ENCODE peak calls at places on chromosome 3, in seven cellular contexts. X, R, S, K, V, B and U are unnamed samples. For H3K9me3, the result is how much of the 10 kb centered on the place peaks cover.

GRCh38 chr3:156816091-156816793 is 9.9 kb upstream of the LEKR1 start:
- DNase-seq in X (peak), R (peak), S (no peak), K (peak), V (no peak), B (peak), U (peak)

GRCh38 chr3:39506863-39507262 is 39.4 kb downstream of the MOBP start:
- DNase-seq in X (no peak), R (no peak), S (no peak), K (no peak), V (no peak), B (no peak), U (no peak)

GRCh38 chr3:39809995-39810595 is 686 bp downstream of the MYRIP start:
- DNase-seq in X (no peak), R (no peak), S (no peak), K (no peak), V (no peak), B (no peak), U (no peak)

GRCh38 chr3:160401301-160402095 is 2.0 kb downstream of the SMC4 start:
- DNase-seq in X (no peak), R (peak), S (no peak), K (no peak), V (no peak), B (peak), U (peak)

GRCh38 chr3:33860355-33861047 is 62.1 kb downstream of the PDCD6IP start:
- DNase-seq in X (no peak), R (no peak), S (no peak), K (no peak), V (no peak), B (no peak), U (no peak)

GRCh38 chr3:64352596-64352989 is 127.3 kb upstream of the PRICKLE2 start:
- DNase-seq in X (no peak), R (no peak), S (no peak), K (no peak), V (no peak), B (no peak), U (no peak)

GRCh38 chr3:71488882-71489281 is 94.6 kb downstream of the FOXP1 start:
- DNase-seq in X (no peak), R (no peak), S (no peak), K (no peak), V (no peak), B (no peak), U (no peak)

GRCh38 chr3:60809857-60810256 is 441.4 kb downstream of the FHIT start:
- DNase-seq in X (no peak), R (no peak), S (no peak), K (no peak), V (no peak), B (no peak), U (no peak)

GRCh38 chr3:126858887-126859286 is 124.0 kb upstream of the PLXNA1 start:
- DNase-seq in X (no peak), R (peak), S (no peak), K (no peak), V (no peak), B (no peak), U (no peak)

GRCh38 chr3:11523793-11524160 is 119.9 kb downstream of the VGLL4 start:
- DNase-seq in X (no peak), R (no peak), S (no peak), K (no peak), V (no peak), B (no peak), U (no peak)

GRCh38 chr3:104291437-104291851 is 1075.3 kb upstream of the ALCAM start:
- DNase-seq in X (no peak), R (no peak), S (no peak), K (no peak), V (no peak), B (no peak), U (no peak)

GRCh38 chr3:73827204-73827603 is 202.5 kb upstream of the PDZRN3 start:
- DNase-seq in X (peak), R (no peak), S (no peak), K (no peak), V (no peak), B (no peak), U (no peak)

GRCh38 chr3:16140894-16141285 is 33.6 kb upstream of the GALNT15 start:
- DNase-seq in X (no peak), R (no peak), S (no peak), K (no peak), V (no peak), B (no peak), U (no peak)

GRCh38 chr3:16146015-16146730 is 28.3 kb upstream of the GALNT15 start:
- DNase-seq in X (no peak), R (no peak), S (no peak), K (no peak), V (no peak), B (no peak), U (no peak)

GRCh38 chr3:16145176-16145575 is 29.3 kb upstream of the GALNT15 start:
- DNase-seq in X (no peak), R (no peak), S (no peak), K (no peak), V (no peak), B (no peak), U (no peak)

GRCh38 chr3:16142350-16143050 is 32.0 kb upstream of the GALNT15 start:
- DNase-seq in X (no peak), R (no peak), S (no peak), K (no peak), V (no peak), B (no peak), U (no peak)

GRCh38 chr3:16143870-16144568 is 30.5 kb upstream of the GALNT15 start:
- DNase-seq in X (no peak), R (no peak), S (no peak), K (no peak), V (no peak), B (no peak), U (no peak)
- H3K9me3 ChIP-seq in X (under half), R (under half), S (under half), K (under half), V (under half), B (under half), U (under half)

DNA sequence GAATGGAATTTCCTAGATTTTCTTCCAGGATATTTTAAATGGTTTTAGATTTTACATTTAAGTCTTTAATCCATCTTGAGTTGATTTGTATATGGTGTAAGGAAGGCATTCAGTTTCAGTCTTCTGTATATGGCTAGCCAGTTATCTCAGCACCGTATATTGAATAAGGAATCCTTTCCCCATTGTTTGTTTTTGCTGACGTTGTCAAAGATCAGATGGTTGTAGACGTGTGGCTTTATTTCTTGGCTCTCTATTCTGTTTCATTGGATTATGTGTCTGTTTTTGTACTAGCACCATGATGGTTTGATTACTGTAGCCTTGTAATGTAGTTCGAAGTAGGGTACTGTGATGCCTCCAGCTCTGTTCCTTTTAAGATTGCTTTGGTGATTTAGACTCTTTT is 325.7 kb upstream of the EPHA6 start:
- DNase-seq in X (no peak), R (no peak), S (no peak), K (no peak), V (no peak), B (no peak), U (no peak)
- H3K9me3 ChIP-seq in X (under half), R (under half), S (under half), K (under half), V (under half), B (under half), U (under half)

GRCh38 chr3:38471260-38471857 is 17.7 kb downstream of the ACVR2B start:
- DNase-seq in X (no peak), R (no peak), S (no peak), K (no peak), V (no peak), B (no peak), U (no peak)
- H3K9me3 ChIP-seq in X (under half), R (under half), S (under half), K (under half), V (under half), B (under half), U (under half)

GRCh38 chr3:169399068-169399467 is 264.4 kb downstream of the MECOM start:
- DNase-seq in X (no peak), R (no peak), S (no peak), K (no peak), V (no peak), B (no peak), U (no peak)
- H3K9me3 ChIP-seq in X (under half), R (under half), S (under half), K (under half), V (under half), B (under half), U (under half)

GRCh38 chr3:38168988-38169363 is 3.6 kb downstream of the OXSR1 start:
- DNase-seq in X (no peak), R (peak), S (no peak), K (no peak), V (no peak), B (no peak), U (no peak)

GRCh38 chr3:38164966-38165721 is at the start of gene OXSR1:
- DNase-seq in X (peak), R (peak), S (peak), K (peak), V (peak), B (peak), U (peak)

GRCh38 chr3:38170722-38171121 is 5.4 kb downstream of the OXSR1 start:
- DNase-seq in X (no peak), R (no peak), S (no peak), K (no peak), V (no peak), B (no peak), U (no peak)

GRCh38 chr3:38165722-38166387 is 518 bp downstream of the OXSR1 start:
- DNase-seq in X (no peak), R (peak), S (no peak), K (peak), V (peak), B (peak), U (no peak)

DNA sequence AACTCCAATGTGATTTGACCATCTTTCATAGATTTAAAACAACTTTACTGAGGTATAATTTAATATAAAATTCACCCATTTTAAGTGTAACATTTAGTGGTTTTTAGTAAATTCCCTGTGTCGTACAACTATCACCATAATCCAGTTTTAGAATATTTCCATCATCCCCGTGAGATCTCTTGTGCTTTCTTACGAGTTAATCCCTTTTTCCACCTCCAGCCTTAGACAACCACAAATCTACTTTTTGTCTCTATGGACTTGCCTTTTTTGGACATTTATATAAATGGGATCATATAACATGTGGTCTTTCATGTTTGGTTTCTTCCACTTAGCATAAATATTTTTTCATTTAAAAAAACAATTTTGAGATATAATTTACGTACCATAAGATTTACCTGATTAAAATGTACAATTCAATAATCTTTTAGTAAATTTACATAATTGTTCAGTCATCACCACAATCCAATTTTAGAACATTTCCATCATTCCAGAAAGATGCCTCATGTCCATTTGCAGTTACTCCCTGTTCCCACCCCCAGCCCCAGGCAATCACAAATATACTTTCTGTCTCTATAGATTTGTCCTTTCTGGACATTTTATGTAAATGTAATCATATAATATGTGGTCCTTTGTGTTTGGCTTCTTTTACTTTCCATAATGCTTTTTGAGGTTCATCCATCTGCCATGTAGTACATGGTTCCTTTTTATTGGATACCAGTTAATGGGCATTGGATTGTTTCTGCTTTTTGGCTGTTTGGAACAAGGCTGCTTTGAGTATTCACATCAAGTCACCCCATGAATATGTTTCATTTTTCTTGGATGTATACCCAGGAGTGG is 3.0 kb downstream of the OXSR1 start:
- DNase-seq in X (no peak), R (peak), S (no peak), K (no peak), V (no peak), B (no peak), U (no peak)
- H3K9me3 ChIP-seq in X (under half), R (under half), S (under half), K (under half), V (under half), B (under half), U (under half)

GRCh38 chr3:14141144-14141543 is 16.3 kb downstream of the TMEM43 start:
- DNase-seq in X (no peak), R (peak), S (no peak), K (no peak), V (no peak), B (no peak), U (no peak)
- H3K9me3 ChIP-seq in X (under half), R (under half), S (under half), K (under half), V (under half), B (under half), U (under half)

DNA sequence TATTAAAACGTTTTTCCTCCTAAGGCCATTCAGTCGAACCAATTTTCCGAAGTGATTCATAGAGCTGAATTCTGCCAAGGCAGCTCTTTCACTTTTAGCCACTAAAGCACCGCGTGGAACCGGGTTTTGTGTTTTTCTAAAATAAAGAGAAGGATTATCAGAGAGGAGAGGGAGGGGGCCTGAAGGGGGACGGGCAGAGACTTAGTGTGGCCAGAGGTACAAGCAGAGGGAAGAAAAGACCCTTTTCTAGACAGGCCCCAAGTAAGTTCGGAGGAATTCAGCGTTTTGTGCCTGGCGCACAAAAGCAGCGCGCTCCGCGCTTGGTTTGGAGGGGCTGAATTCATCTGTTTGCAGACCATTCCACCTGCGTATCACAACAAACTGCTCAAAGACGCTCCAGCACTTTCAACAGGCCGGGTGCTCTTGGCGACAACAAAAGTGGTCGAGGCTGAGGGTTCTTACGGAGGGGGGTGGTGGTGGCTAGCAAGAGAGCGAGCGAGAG is 1.1 kb upstream of the FEZF2 start:
- DNase-seq in X (no peak), R (peak), S (no peak), K (no peak), V (no peak), B (no peak), U (no peak)
- H3K9me3 ChIP-seq in X (under half), R (under half), S (under half), K (under half), V (under half), B (under half), U (under half)